ENCODE peak calls at places on chromosomes 3 and 15, in seven cellular contexts. M is dorsolateral prefrontal cortex; V is endothelial cell; R is HFF-Myc; G is dermis blood vessel endothelial cell; L is activated CD4-positive, alpha-beta T cell treated with anti-CD3 and anti-CD28 coated beads for 48 hours; I is neuronal stem cell. F is an unnamed sample.

GRCh38 chr3:102158080-102158756 is 276.6 kb upstream of the ZPLD1 start:
- DNase-seq in G (peak), I (no peak), M (no peak), V (no peak), L (no peak), R (no peak), F (no peak)

GRCh38 chr15:99930696-99931095 is 197.5 kb upstream of the LYSMD4 start:
- DNase-seq in M (no peak), I (no peak), R (no peak), V (no peak), G (no peak), L (no peak), F (no peak)

GRCh38 chr3:152030320-152030719 is 156.9 kb downstream of the SUCNR1 start:
- DNase-seq in G (no peak), M (no peak), I (no peak), R (no peak), L (no peak), V (no peak), F (no peak)

GRCh38 chr3:189262746-189263145 is 91.0 kb downstream of the TPRG1 start:
- DNase-seq in G (no peak), I (no peak), L (no peak), M (no peak), V (no peak), R (no peak), F (no peak)

GRCh38 chr15:63628123-63628822 is 31.1 kb downstream of the FBXL22 start:
- DNase-seq in I (no peak), V (no peak), R (no peak), L (no peak), M (peak), G (no peak), F (no peak)

GRCh38 chr3:98070840-98071239 is 16.1 kb upstream of the OR5AC2 start:
- DNase-seq in L (no peak), R (no peak), M (no peak), V (no peak), G (no peak), I (peak), F (no peak)

GRCh38 chr3:190192087-190192486 is 71.4 kb upstream of the P3H2 start:
- DNase-seq in R (no peak), M (no peak), I (no peak), V (no peak), L (no peak), G (peak), F (no peak)

GRCh38 chr15:77033729-77034619 is 36.9 kb downstream of the TSPAN3 start:
- DNase-seq in G (no peak), L (no peak), M (no peak), I (no peak), V (peak), R (no peak), F (peak)